ENCODE peak calls at places on chromosomes 5 and 9, in eight cellular contexts. Q is AG09309, D is lower leg skin, H is heart right ventricle, Y is epithelial cell of esophagus, G is IMR-90, K is dorsolateral prefrontal cortex, U is AG10803. T is an unnamed sample.

GRCh38 chr5:16805478-16805877 is 130.6 kb downstream of the MYO10 start:
- DNase-seq in Q (peak; percentile 76), D (peak; percentile 87), H (no peak), Y (no peak), G (no peak), K (no peak), U (peak; percentile 93), T (peak; percentile 45)

GRCh38 chr5:2960309-2960708 is 208.8 kb upstream of the IRX2 start:
- DNase-seq in Q (no peak), D (no peak), H (no peak), Y (no peak), G (no peak), K (no peak), U (no peak), T (no peak)

GRCh38 chr5:80597500-80597899 is 27.4 kb upstream of the ANKRD34B start:
- DNase-seq in Q (no peak), D (no peak), H (no peak), Y (no peak), G (no peak), K (no peak), U (no peak), T (no peak)

GRCh38 chr9:126498331-126498730 is 115.4 kb upstream of the LMX1B start:
- DNase-seq in Q (no peak), D (no peak), H (no peak), Y (no peak), G (no peak), K (no peak), U (no peak), T (no peak)

GRCh38 chr5:14064841-14065240 is 78.3 kb upstream of the TRIO start:
- DNase-seq in Q (no peak), D (no peak), H (no peak), Y (no peak), G (peak; percentile 67), K (no peak), U (peak; percentile 87), T (no peak)

GRCh38 chr5:144487761-144488160 is 317.1 kb downstream of the KCTD16 start:
- DNase-seq in Q (no peak), D (no peak), H (no peak), Y (no peak), G (no peak), K (no peak), U (no peak), T (no peak)

GRCh38 chr5:123951204-123951977 is 439.4 kb downstream of the CSNK1G3 start:
- DNase-seq in Q (peak; percentile 88), D (no peak), H (no peak), Y (peak; percentile 93), G (peak; percentile 96), K (no peak), U (peak; percentile 91), T (peak; percentile 95)

GRCh38 chr5:180532268-180532667 is 38.1 kb downstream of the CNOT6 start:
- DNase-seq in Q (no peak), D (no peak), H (no peak), Y (no peak), G (no peak), K (no peak), U (no peak), T (no peak)

GRCh38 chr5:56814361-56814962 is 887 bp upstream of the MAP3K1 start:
- DNase-seq in Q (no peak), D (peak; percentile 83), H (peak; percentile 33), Y (no peak), G (no peak), K (no peak), U (no peak), T (peak; percentile 23)

GRCh38 chr5:19555436-19555835 is 432.6 kb downstream of the CDH18 start:
- DNase-seq in Q (no peak), D (no peak), H (no peak), Y (no peak), G (no peak), K (no peak), U (no peak), T (no peak)

GRCh38 chr5:1783214-1783551 is 16.5 kb downstream of the MRPL36 start:
- DNase-seq in Q (no peak), D (no peak), H (no peak), Y (no peak), G (no peak), K (no peak), U (no peak), T (no peak)

GRCh38 chr9:14530301-14530700 is 162.9 kb downstream of the ZDHHC21 start:
- DNase-seq in Q (no peak), D (no peak), H (no peak), Y (no peak), G (no peak), K (no peak), U (no peak), T (no peak)

GRCh38 chr9:36788534-36788933 is 215.8 kb downstream of the MELK start:
- DNase-seq in Q (no peak), D (no peak), H (no peak), Y (no peak), G (no peak), K (no peak), U (no peak), T (no peak)

GRCh38 chr9:4661165-4662095 is 664 bp upstream of the PLPP6 start:
- DNase-seq in Q (no peak), D (no peak), H (no peak), Y (peak; percentile 36), G (peak; percentile 55), K (no peak), U (no peak), T (no peak)

GRCh38 chr5:179612577-179613459 is 10.7 kb downstream of the HNRNPH1 start:
- DNase-seq in Q (no peak), D (no peak), H (no peak), Y (no peak), G (no peak), K (no peak), U (no peak), T (no peak)

GRCh38 chr5:103894882-103895281 is 332.3 kb upstream of the NUDT12 start:
- DNase-seq in Q (peak; percentile 21), D (no peak), H (no peak), Y (no peak), G (no peak), K (peak; percentile 74), U (peak; percentile 25), T (peak; percentile 38)

GRCh38 chr9:72894342-72894741 is 58.5 kb downstream of the ALDH1A1 start:
- DNase-seq in Q (peak; percentile 27), D (no peak), H (no peak), Y (peak; percentile 7), G (peak; percentile 4), K (no peak), U (peak; percentile 64), T (peak; percentile 95)

GRCh38 chr5:66680227-66680626 is 84.0 kb downstream of the MAST4 start:
- DNase-seq in Q (no peak), D (no peak), H (no peak), Y (no peak), G (no peak), K (no peak), U (no peak), T (no peak)

GRCh38 chr5:756865-757345 is 27.6 kb downstream of the ZDHHC11B start:
- DNase-seq in Q (no peak), D (peak; percentile 87), H (peak; percentile 68), Y (no peak), G (no peak), K (no peak), U (no peak), T (no peak)

GRCh38 chr9:16367605-16368424 is 502.7 kb downstream of the BNC2 start:
- DNase-seq in Q (peak; percentile 51), D (no peak), H (no peak), Y (peak; percentile 68), G (peak; percentile 80), K (no peak), U (peak; percentile 74), T (peak; percentile 75)

GRCh38 chr9:131516930-131517329 is 14.1 kb downstream of the UCK1 start:
- DNase-seq in Q (no peak), D (no peak), H (no peak), Y (no peak), G (no peak), K (no peak), U (no peak), T (no peak)

GRCh38 chr9:107710552-107710951 is 221.0 kb upstream of the KLF4 start:
- DNase-seq in Q (no peak), D (no peak), H (no peak), Y (peak; percentile 62), G (peak; percentile 12), K (no peak), U (peak; percentile 20), T (no peak)

GRCh38 chr5:109329296-109330252 is 80.2 kb downstream of the PJA2 start:
- DNase-seq in Q (peak; percentile 40), D (no peak), H (no peak), Y (peak; percentile 15), G (peak; percentile 93), K (no peak), U (peak; percentile 76), T (peak; percentile 66)

GRCh38 chr5:169583101-169583423 is 511 bp upstream of the SPDL1 start:
- DNase-seq in Q (no peak), D (no peak), H (no peak), Y (no peak), G (no peak), K (no peak), U (no peak), T (no peak)
- H3K4me3 ChIP-seq in Q (peak overlapping the region; percentile 51), D (peak overlapping the region; percentile 23), H (peak overlapping the region; percentile 81), Y (peak overlapping the region; percentile 85), G (peak overlapping the region; percentile 59), K (peak overlapping the region; percentile 91), U (peak overlapping the region; percentile 92), T (peak overlapping the region; percentile 83)

DNA sequence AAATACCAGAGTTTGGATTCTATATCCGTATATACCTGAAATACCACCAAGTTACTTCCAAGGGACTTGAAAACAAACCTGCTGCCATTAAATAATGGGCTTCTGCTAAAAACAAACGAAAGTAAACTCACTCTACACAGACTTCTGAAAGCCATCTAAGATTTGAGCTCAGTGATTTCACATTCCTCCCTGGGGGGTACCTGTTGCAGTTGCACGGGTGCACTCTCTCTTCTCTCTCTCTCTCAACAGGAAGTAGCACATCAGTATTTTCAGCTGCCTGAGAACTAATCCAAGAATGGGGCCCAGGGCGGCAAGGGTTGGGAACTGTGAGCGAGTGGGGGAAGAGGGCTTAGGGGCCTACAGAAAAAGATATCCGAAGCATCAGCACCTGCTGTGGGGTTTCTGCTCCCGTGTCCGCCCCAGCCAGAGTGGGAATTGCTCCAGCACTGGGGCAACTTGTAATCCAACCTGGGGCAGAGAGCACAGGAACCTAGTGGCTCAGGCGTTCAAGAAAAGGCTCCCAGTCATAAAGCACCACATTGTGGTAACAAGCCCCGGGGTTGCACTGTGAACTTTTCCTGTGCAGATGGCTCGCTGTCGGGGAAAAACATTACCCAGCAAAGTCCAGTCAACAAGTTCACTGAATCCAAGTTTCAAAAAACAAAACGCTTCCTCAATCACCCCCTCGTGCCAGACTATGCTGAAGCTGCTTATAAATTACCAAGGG is 99.8 kb downstream of the EFNA5 start:
- DNase-seq in Q (no peak), D (no peak), H (no peak), Y (peak; percentile 48), G (no peak), K (no peak), U (no peak), T (no peak)
- TF ChIP-seq CTCF in Q (no peak), D (no peak), H (no peak), Y (no peak), G (no peak), K (no peak), U (no peak), T (no peak)

GRCh38 chr9:129138144-129138462 is 26.9 kb downstream of the PTPA start:
- DNase-seq in Q (no peak), D (no peak), H (no peak), Y (no peak), G (no peak), K (no peak), U (peak; percentile 36), T (no peak)
- H3K4me3 ChIP-seq in Q (no peak overlapping the region), D (no peak overlapping the region), H (no peak overlapping the region), Y (no peak overlapping the region), G (no peak overlapping the region), K (no peak overlapping the region), U (no peak overlapping the region), T (no peak overlapping the region)

GRCh38 chr5:176847155-176847554 is 36.8 kb downstream of the UNC5A start:
- DNase-seq in Q (no peak), D (no peak), H (no peak), Y (no peak), G (no peak), K (no peak), U (no peak), T (no peak)
- TF ChIP-seq CTCF in Q (no peak), D (no peak), H (no peak), Y (no peak), G (no peak), K (no peak), U (no peak), T (no peak)